ENCODE peak calls at places on chromosomes 2 and 18, in four cellular contexts. E is MM.1S, P is PC-9, U is adrenal gland. Y is an unnamed sample.
A peak's percentile ranks its signal among the peaks of the same experiment; 100 is the strongest.

GRCh38 chr2:169362346-169363026 is at the start of gene LRP2:
- DNase-seq in E (peak; percentile 19), P (no peak), U (no peak), Y (peak; percentile 37)

GRCh38 chr2:205650450-205650849 is 31.9 kb upstream of the NRP2 start:
- DNase-seq in E (no peak), P (peak; percentile 55), U (no peak), Y (no peak)

GRCh38 chr2:238282861-238283738 is 5.3 kb downstream of the PER2 start:
- DNase-seq in P (no peak), E (no peak), U (no peak), Y (no peak)

GRCh38 chr2:28387082-28387960 is 5.3 kb upstream of the FOSL2 start:
- DNase-seq in P (peak; percentile 94), E (no peak), U (peak; percentile 40), Y (no peak)

GRCh38 chr2:165952085-165952484 is 1.5 kb downstream of the TTC21B start:
- DNase-seq in P (no peak), E (no peak), U (no peak), Y (no peak)

GRCh38 chr2:133498615-133499585 is 69.4 kb downstream of the NCKAP5 start:
- DNase-seq in U (no peak), P (no peak), E (peak; percentile 92), Y (no peak)

GRCh38 chr2:102117488-102117887 is 25.1 kb upstream of the IL1R1 start:
- DNase-seq in E (no peak), P (no peak), U (no peak), Y (no peak)

GRCh38 chr2:46267616-46268015 is 29.6 kb upstream of the EPAS1 start:
- DNase-seq in E (no peak), U (no peak), P (no peak), Y (no peak)

GRCh38 chr2:30250421-30250820 is 19.1 kb downstream of the LBH start:
- DNase-seq in U (no peak), E (no peak), P (no peak), Y (no peak)

GRCh38 chr2:102826904-102827303 is 65.1 kb downstream of the TMEM182 start:
- DNase-seq in U (no peak), E (no peak), P (no peak), Y (no peak)

GRCh38 chr2:151343073-151343472 is 14.3 kb upstream of the TNFAIP6 start:
- DNase-seq in U (no peak), E (no peak), P (no peak), Y (no peak)

GRCh38 chr2:176018708-176019107 is 16.6 kb upstream of the LNPK start:
- DNase-seq in U (no peak), P (peak; percentile 67), E (no peak), Y (no peak)

GRCh38 chr2:83368916-83369315 is 1090.2 kb downstream of the SUCLG1 start:
- DNase-seq in P (no peak), E (no peak), U (no peak), Y (no peak)

DNA sequence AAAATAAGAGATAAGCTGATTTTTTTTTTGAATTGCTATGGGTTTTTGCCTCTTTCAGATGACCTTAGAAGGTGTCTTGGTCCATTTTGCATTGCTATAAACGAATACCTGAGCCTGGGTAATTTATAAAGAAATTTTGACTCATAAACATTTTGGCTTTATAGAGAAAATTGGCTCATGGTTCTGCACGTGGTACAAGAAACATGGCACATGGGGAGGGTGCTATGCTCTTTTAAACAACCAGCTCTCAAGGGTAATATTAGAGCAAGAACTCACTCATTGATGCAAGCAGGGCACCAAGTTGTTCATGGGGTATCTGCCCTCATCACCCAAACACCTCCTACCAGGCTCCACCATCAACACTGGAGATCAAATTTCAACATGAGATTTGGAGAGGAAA is 408.8 kb downstream of the NUP35 start:
- DNase-seq in P (no peak), E (no peak), U (no peak), Y (no peak)
- H3K4me1 ChIP-seq in P (peaks cover 6% of the 10 kb centered on the region), E (no peaks in the 10 kb centered on the region), U (no peaks in the 10 kb centered on the region), Y (no peaks in the 10 kb centered on the region)

DNA sequence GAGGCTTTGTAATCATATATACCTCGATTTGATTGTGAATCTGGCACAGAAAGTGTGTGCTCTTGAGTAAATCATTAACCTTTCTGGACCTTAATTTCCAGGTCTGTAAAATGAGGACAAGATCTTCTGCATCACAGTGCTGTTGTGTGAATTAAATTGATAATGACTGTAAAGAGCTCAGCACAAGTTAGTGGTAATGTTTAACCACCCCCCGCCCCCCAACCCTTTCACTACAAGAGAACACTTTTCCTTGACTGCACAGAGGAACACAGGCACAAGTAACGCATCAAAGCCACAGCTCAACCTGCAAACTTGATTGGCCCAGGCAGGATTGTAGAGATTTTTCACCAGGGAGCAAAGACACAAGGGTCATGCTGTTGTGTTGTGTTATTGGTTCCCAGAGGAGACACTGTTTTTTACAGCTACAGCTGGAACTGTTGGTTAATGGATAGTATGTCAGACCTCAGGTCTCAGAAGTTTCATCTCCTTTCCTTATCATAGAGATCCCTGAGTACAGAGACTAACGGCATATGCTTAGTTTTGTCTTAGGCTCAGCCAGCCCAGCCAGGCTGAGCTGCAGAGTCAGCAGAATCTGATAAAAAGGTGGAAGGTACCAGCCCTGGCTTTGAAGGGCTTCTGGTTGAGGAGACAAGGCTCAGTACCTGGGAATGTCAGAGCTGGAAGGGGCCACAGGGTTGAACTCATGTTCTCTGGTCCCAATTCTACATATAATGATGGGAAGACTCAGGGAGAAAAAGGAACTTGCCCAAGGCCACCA is 10.6 kb downstream of the SETBP1 start:
- DNase-seq in E (no peak), P (no peak), U (no peak), Y (no peak)
- H3K4me1 ChIP-seq in E (peaks cover 6% of the 10 kb centered on the region), P (peaks cover 5% of the 10 kb centered on the region), U (peaks cover 2% of the 10 kb centered on the region), Y (no peaks in the 10 kb centered on the region)

GRCh38 chr2:54522624-54523281 is 66.6 kb downstream of the SPTBN1 start:
- DNase-seq in P (peak; percentile 79), E (peak; percentile 86), U (peak; percentile 60), Y (peak; percentile 78)

GRCh38 chr2:54516842-54517241 is 60.7 kb downstream of the SPTBN1 start:
- DNase-seq in E (no peak), P (no peak), U (no peak), Y (no peak)

GRCh38 chr2:54520687-54521086 is 64.6 kb downstream of the SPTBN1 start:
- DNase-seq in E (no peak), U (no peak), P (peak; percentile 80), Y (no peak)

GRCh38 chr2:54518430-54518829 is 62.3 kb downstream of the SPTBN1 start:
- DNase-seq in U (no peak), E (no peak), P (no peak), Y (no peak)

GRCh38 chr2:54519841-54520459 is 63.8 kb downstream of the SPTBN1 start:
- DNase-seq in U (no peak), P (peak; percentile 59), E (no peak), Y (no peak)
- H3K4me1 ChIP-seq in U (peaks cover 17% of the 10 kb centered on the region), P (peaks cover 19% of the 10 kb centered on the region), E (peaks cover 18% of the 10 kb centered on the region), Y (no peaks in the 10 kb centered on the region)

DNA sequence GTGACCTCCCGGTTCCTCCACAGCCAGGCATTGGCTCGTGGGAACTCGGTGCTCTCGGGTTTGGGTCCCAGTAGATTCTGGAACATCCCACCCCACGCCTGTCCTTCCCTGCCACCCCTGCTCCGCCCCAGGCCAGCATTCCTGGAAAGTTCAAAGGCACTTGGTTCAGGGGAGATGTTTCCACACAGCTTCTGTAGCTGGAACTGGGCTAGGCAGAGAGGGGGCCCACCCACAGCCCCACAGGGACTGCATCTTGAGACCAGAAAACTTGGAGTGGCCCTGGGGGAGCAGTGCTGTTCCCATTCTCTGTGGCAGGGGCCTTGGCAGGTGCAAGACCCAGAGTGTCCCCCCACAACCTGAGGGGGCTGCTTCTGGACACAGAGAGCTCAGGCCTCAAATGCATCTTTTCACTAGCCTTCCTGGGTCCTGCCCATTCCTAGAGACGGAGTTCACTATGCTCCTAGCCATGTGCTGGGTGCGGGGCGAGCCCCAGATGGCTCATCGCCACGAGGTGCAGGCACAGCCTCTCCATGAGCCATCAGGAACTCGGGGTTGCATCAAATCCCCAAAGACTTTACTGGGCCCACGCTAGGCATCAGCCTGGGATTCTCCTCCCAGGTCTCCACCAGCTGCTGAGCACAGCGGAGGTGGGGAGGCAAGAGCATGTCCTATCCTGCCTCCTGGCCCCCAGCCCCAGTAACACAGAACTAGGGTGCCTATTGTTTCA is 68.7 kb downstream of the ZFP36L2 start:
- DNase-seq in U (no peak), E (no peak), P (peak; percentile 32), Y (no peak)
- H3K4me1 ChIP-seq in U (peaks cover 27% of the 10 kb centered on the region), E (peaks cover 30% of the 10 kb centered on the region), P (peaks cover 55% of the 10 kb centered on the region), Y (peaks cover 76% of the 10 kb centered on the region)

GRCh38 chr2:235129856-235130255 is 178.0 kb downstream of the SH3BP4 start:
- DNase-seq in E (no peak), P (no peak), U (no peak), Y (no peak)
- H3K4me1 ChIP-seq in E (no peaks in the 10 kb centered on the region), P (no peaks in the 10 kb centered on the region), U (no peaks in the 10 kb centered on the region), Y (no peaks in the 10 kb centered on the region)

GRCh38 chr2:69020496-69020895 is 7.5 kb downstream of the ANTXR1 start:
- DNase-seq in P (no peak), E (no peak), U (no peak), Y (no peak)
- H3K4me1 ChIP-seq in P (peaks cover 8% of the 10 kb centered on the region), E (no peaks in the 10 kb centered on the region), U (peaks cover 65% of the 10 kb centered on the region), Y (no peaks in the 10 kb centered on the region)

DNA sequence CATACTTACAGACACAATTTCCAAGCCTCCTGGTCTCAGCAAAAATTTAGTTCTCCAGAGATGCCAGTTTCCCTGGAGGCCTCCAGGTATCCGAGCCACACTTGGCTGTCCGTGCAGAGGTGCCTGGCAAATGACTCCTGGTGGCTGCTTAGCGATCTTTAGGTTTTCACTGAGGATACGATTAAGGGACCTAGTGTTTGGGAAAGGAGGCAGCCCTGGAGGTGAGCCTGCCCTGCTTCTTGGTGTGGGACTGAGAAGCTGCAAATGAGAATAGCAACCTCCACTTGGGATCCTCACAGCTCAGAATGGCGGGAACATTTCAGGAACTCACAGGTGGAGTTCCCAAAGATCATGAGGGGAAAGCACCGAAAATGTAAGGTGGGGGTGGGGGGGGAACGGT is 217.6 kb downstream of the ALPK2 start:
- DNase-seq in P (no peak), E (no peak), U (no peak), Y (no peak)
- H3K4me1 ChIP-seq in P (peaks cover 8% of the 10 kb centered on the region), E (no peaks in the 10 kb centered on the region), U (no peaks in the 10 kb centered on the region), Y (no peaks in the 10 kb centered on the region)

DNA sequence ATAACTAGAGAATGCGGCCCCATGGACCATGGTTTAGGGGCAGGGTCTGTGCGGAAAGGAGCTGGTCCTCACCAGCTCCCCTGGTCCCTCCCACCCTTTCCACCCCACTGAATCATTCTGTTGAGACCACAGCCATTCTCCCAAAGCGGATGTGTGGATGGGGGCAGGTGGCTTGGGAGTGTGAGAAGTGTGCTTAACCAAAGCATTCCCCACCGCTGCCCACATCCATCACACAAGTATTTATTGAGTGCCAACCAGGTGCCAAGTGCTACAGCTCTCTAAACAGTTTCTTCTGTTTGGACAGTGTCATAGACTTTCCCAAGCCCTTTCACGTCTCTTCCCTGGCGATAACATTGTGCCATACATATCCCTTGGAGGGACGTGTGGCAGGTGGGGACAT is 19.6 kb downstream of the SPEG start:
- DNase-seq in P (no peak), E (no peak), U (no peak), Y (no peak)
- H3K4me1 ChIP-seq in P (peaks cover 58% of the 10 kb centered on the region), E (no peaks in the 10 kb centered on the region), U (no peaks in the 10 kb centered on the region), Y (no peaks in the 10 kb centered on the region)

DNA sequence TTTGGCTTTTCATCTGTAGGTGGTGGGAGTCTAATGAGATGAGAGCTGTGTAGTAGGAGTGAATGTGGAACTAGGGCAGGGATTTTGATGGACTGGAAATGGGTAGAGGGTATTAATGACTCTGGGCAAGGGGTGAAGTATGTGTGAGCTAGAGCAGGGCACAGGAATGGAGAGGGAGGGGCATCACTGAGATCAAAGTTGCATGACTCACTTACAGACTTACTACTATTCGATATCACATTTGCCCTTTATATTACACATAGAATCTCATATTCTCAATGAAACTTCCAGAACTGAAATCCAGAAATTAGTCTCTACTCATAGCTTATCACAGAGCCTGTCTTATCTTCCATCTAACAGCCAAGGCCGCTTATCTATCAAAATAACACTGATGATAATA is 19.9 kb upstream of the ITGB6 start:
- DNase-seq in P (peak; percentile 62), E (no peak), U (no peak), Y (no peak)
- H3K4me1 ChIP-seq in P (peaks cover 64% of the 10 kb centered on the region), E (peaks cover 12% of the 10 kb centered on the region), U (peaks cover 13% of the 10 kb centered on the region), Y (peaks cover 28% of the 10 kb centered on the region)